ENCODE peak calls at places on chromosomes 11 and 22, in eight cellular contexts. One of them, this sample, is unnamed.

GRCh38 chr11:102449651-102450570 is 2.7 kb downstream of the TMEM123 start:
- DNase-seq in CD4-positive, alpha-beta memory T cell: no peak
- DNase-seq in pancreas: no peak
- DNase-seq in left cardiac atrium: no peak
- DNase-seq in amygdala: no peak
- DNase-seq in T follicular helper cell: no peak
- DNase-seq in caudate nucleus: no peak
- DNase-seq in HT1080: no peak
- DNase-seq in this sample: no peak

GRCh38 chr11:134915212-134915611 is 503.2 kb upstream of the B3GAT1 start:
- DNase-seq in T follicular helper cell: no peak
- DNase-seq in amygdala: no peak
- DNase-seq in left cardiac atrium: peak
- DNase-seq in HT1080: peak
- DNase-seq in CD4-positive, alpha-beta memory T cell: no peak
- DNase-seq in pancreas: no peak
- DNase-seq in caudate nucleus: no peak
- DNase-seq in this sample: no peak

GRCh38 chr11:120854988-120855387 is 168.9 kb upstream of the TBCEL start:
- DNase-seq in amygdala: no peak
- DNase-seq in caudate nucleus: no peak
- DNase-seq in CD4-positive, alpha-beta memory T cell: no peak
- DNase-seq in HT1080: no peak
- DNase-seq in left cardiac atrium: no peak
- DNase-seq in pancreas: no peak
- DNase-seq in T follicular helper cell: no peak
- DNase-seq in this sample: no peak

GRCh38 chr22:19817561-19818263 is 37.0 kb downstream of the GNB1L start:
- DNase-seq in T follicular helper cell: no peak
- DNase-seq in left cardiac atrium: no peak
- DNase-seq in CD4-positive, alpha-beta memory T cell: no peak
- DNase-seq in amygdala: no peak
- DNase-seq in pancreas: no peak
- DNase-seq in HT1080: no peak
- DNase-seq in caudate nucleus: no peak
- DNase-seq in this sample: no peak

GRCh38 chr11:1205121-1205986 is 17.5 kb upstream of the MUC5B start:
- DNase-seq in HT1080: no peak
- DNase-seq in caudate nucleus: no peak
- DNase-seq in CD4-positive, alpha-beta memory T cell: no peak
- DNase-seq in amygdala: no peak
- DNase-seq in T follicular helper cell: no peak
- DNase-seq in left cardiac atrium: peak
- DNase-seq in pancreas: no peak
- DNase-seq in this sample: peak

GRCh38 chr22:30542811-30543188 is 3.7 kb downstream of the SEC14L6 start:
- DNase-seq in pancreas: no peak
- DNase-seq in amygdala: no peak
- DNase-seq in T follicular helper cell: no peak
- DNase-seq in CD4-positive, alpha-beta memory T cell: no peak
- DNase-seq in HT1080: no peak
- DNase-seq in left cardiac atrium: no peak
- DNase-seq in caudate nucleus: no peak
- DNase-seq in this sample: no peak

GRCh38 chr11:108609681-108610080 is 16.1 kb upstream of the EXPH5 start:
- DNase-seq in caudate nucleus: no peak
- DNase-seq in T follicular helper cell: no peak
- DNase-seq in left cardiac atrium: no peak
- DNase-seq in amygdala: no peak
- DNase-seq in pancreas: no peak
- DNase-seq in CD4-positive, alpha-beta memory T cell: no peak
- DNase-seq in HT1080: peak
- DNase-seq in this sample: no peak

GRCh38 chr11:873723-874122 is 31.1 kb downstream of the TSPAN4 start:
- DNase-seq in left cardiac atrium: no peak
- DNase-seq in pancreas: no peak
- DNase-seq in caudate nucleus: no peak
- DNase-seq in T follicular helper cell: no peak
- DNase-seq in amygdala: no peak
- DNase-seq in CD4-positive, alpha-beta memory T cell: no peak
- DNase-seq in HT1080: no peak
- DNase-seq in this sample: no peak

GRCh38 chr22:44753189-44754042 is 1.0 kb downstream of the ARHGAP8 start:
- DNase-seq in HT1080: no peak
- DNase-seq in caudate nucleus: no peak
- DNase-seq in T follicular helper cell: no peak
- DNase-seq in amygdala: no peak
- DNase-seq in left cardiac atrium: no peak
- DNase-seq in CD4-positive, alpha-beta memory T cell: no peak
- DNase-seq in pancreas: no peak
- DNase-seq in this sample: no peak

GRCh38 chr11:19953342-19953741 is 206.9 kb downstream of the DBX1 start:
- DNase-seq in HT1080: peak
- DNase-seq in left cardiac atrium: no peak
- DNase-seq in T follicular helper cell: no peak
- DNase-seq in pancreas: no peak
- DNase-seq in amygdala: no peak
- DNase-seq in caudate nucleus: no peak
- DNase-seq in CD4-positive, alpha-beta memory T cell: no peak
- DNase-seq in this sample: no peak

GRCh38 chr22:38523479-38523878 is 17.4 kb upstream of the DDX17 start:
- DNase-seq in amygdala: no peak
- DNase-seq in HT1080: no peak
- DNase-seq in pancreas: no peak
- DNase-seq in CD4-positive, alpha-beta memory T cell: no peak
- DNase-seq in T follicular helper cell: no peak
- DNase-seq in caudate nucleus: no peak
- DNase-seq in left cardiac atrium: no peak
- DNase-seq in this sample: no peak

GRCh38 chr22:32619614-32620426 is 145.2 kb downstream of the FBXO7 start:
- DNase-seq in caudate nucleus: no peak
- DNase-seq in CD4-positive, alpha-beta memory T cell: no peak
- DNase-seq in left cardiac atrium: peak
- DNase-seq in T follicular helper cell: no peak
- DNase-seq in pancreas: peak
- DNase-seq in amygdala: no peak
- DNase-seq in HT1080: peak
- DNase-seq in this sample: no peak

GRCh38 chr11:103413266-103413888 is 304.2 kb downstream of the DYNC2H1 start:
- DNase-seq in caudate nucleus: no peak
- DNase-seq in T follicular helper cell: no peak
- DNase-seq in pancreas: no peak
- DNase-seq in left cardiac atrium: no peak
- DNase-seq in amygdala: no peak
- DNase-seq in CD4-positive, alpha-beta memory T cell: no peak
- DNase-seq in HT1080: no peak
- DNase-seq in this sample: no peak

GRCh38 chr22:44580176-44580575 is 82.1 kb upstream of the RTL6 start:
- DNase-seq in T follicular helper cell: no peak
- DNase-seq in amygdala: no peak
- DNase-seq in caudate nucleus: no peak
- DNase-seq in CD4-positive, alpha-beta memory T cell: no peak
- DNase-seq in left cardiac atrium: no peak
- DNase-seq in pancreas: peak
- DNase-seq in HT1080: no peak
- DNase-seq in this sample: no peak